ENCODE peak calls at places on chromosomes 16 and 17, in six cellular contexts. W, C, F, P, U and Z are unnamed samples.

GRCh38 chr16:69329369-69330285 is 761 bp downstream of the PDF start:
- DNase-seq in W (peak; percentile 20), F (peak; percentile 38), C (peak; percentile 57), U (peak; percentile 48), P (no peak), Z (no peak)

GRCh38 chr16:86117756-86118155 is 218.8 kb downstream of the IRF8 start:
- DNase-seq in C (no peak), P (no peak), U (no peak), W (no peak), F (no peak), Z (no peak)

GRCh38 chr17:16589097-16589969 is 20.3 kb upstream of the ZNF287 start:
- DNase-seq in W (peak; percentile 87), U (peak; percentile 89), C (peak; percentile 98), F (peak; percentile 83), P (peak; percentile 81), Z (peak; percentile 22)

GRCh38 chr16:10039220-10040096 is 142.8 kb downstream of the GRIN2A start:
- DNase-seq in U (peak; percentile 11), W (no peak), P (no peak), C (peak; percentile 24), F (peak; percentile 39), Z (no peak)

GRCh38 chr17:61770043-61770442 is 93.3 kb downstream of the BRIP1 start:
- DNase-seq in C (no peak), P (no peak), U (peak; percentile 3), W (peak; percentile 2), F (peak; percentile 31), Z (no peak)

GRCh38 chr16:69796285-69797118 is 34.4 kb downstream of the WWP2 start:
- DNase-seq in P (no peak), C (peak; percentile 80), F (peak; percentile 65), U (peak; percentile 70), W (peak; percentile 71), Z (peak; percentile 43)

GRCh38 chr16:23711785-23712184 is 1.2 kb downstream of the ERN2 start:
- DNase-seq in C (no peak), F (no peak), P (no peak), W (no peak), U (no peak), Z (no peak)

GRCh38 chr17:13253746-13254410 is 236.1 kb upstream of the ELAC2 start:
- DNase-seq in P (no peak), F (no peak), W (no peak), U (no peak), C (no peak), Z (no peak)

GRCh38 chr17:46772879-46773620 is 45.4 kb downstream of the WNT3 start:
- DNase-seq in F (no peak), W (no peak), U (no peak), P (no peak), C (no peak), Z (no peak)

GRCh38 chr17:62309381-62309780 is 71.0 kb upstream of the EFCAB3 start:
- DNase-seq in P (no peak), F (no peak), U (no peak), C (no peak), W (no peak), Z (no peak)

GRCh38 chr16:31409433-31409832 is 16.3 kb downstream of the ITGAD start:
- DNase-seq in F (peak; percentile 96), C (no peak), P (no peak), W (no peak), U (peak; percentile 9), Z (no peak)

GRCh38 chr17:33234930-33235685 is 58.0 kb downstream of the ASIC2 start:
- DNase-seq in W (peak; percentile 53), F (peak; percentile 91), P (no peak), C (peak; percentile 91), U (peak; percentile 89), Z (no peak)

GRCh38 chr17:55674107-55674506 is 48.6 kb downstream of the TMEM100 start:
- DNase-seq in F (no peak), W (no peak), C (no peak), U (no peak), P (no peak), Z (no peak)

GRCh38 chr16:69485816-69486215 is 61.4 kb downstream of the CYB5B start:
- DNase-seq in U (no peak), P (no peak), C (no peak), W (no peak), F (no peak), Z (no peak)

GRCh38 chr16:16167927-16168326 is 55.4 kb downstream of the ABCC6 start:
- DNase-seq in U (no peak), W (no peak), P (no peak), C (no peak), F (no peak), Z (no peak)

GRCh38 chr17:15963670-15964110 is 18.8 kb downstream of the ADORA2B start:
- DNase-seq in P (no peak), W (peak; percentile 44), U (peak; percentile 77), F (peak; percentile 95), C (no peak), Z (no peak)

GRCh38 chr17:49223517-49224197 is 6.9 kb downstream of the PHOSPHO1 start:
- DNase-seq in U (peak; percentile 41), P (peak; percentile 10), C (peak; percentile 80), W (no peak), F (peak; percentile 27), Z (no peak)

GRCh38 chr16:15967655-15968315 is 18.4 kb downstream of the ABCC1 start:
- DNase-seq in C (no peak), W (no peak), F (no peak), P (no peak), U (no peak), Z (no peak)

GRCh38 chr16:17302213-17302612 is 168.5 kb downstream of the XYLT1 start:
- DNase-seq in C (no peak), U (no peak), P (no peak), W (no peak), F (no peak), Z (no peak)